ENCODE peak calls at places on chromosomes 2 and 18, in ten cellular contexts. I is dorsolateral prefrontal cortex, T is prostate gland, G is mesendoderm, R is colonic mucosa, J is kidney epithelial cell, F is mammary epithelial cell, E is sigmoid colon, M is BE2C, U is neuronal stem cell. B is an unnamed sample. For H3K27me3, the result is how much of the 10 kb centered on the place peaks cover.

GRCh38 chr18:69795785-69796184 is 151.9 kb downstream of the CD226 start:
- DNase-seq in I (no peak), T (no peak), G (peak), R (no peak), J (no peak), F (peak), E (no peak), M (peak), U (peak), B (peak)

GRCh38 chr2:233974530-233975071 is 57.4 kb downstream of the TRPM8 start:
- DNase-seq in I (peak), T (no peak), G (peak), R (no peak), J (peak), F (peak), E (no peak), M (peak), U (no peak), B (peak)

GRCh38 chr2:85996591-85996990 is 107.8 kb upstream of the ST3GAL5 start:
- DNase-seq in I (peak), T (no peak), G (peak), R (no peak), J (no peak), F (no peak), E (peak), M (no peak), U (peak), B (no peak)

GRCh38 chr2:120434487-120434886 is 88.6 kb downstream of the INHBB start:
- DNase-seq in I (no peak), T (no peak), G (no peak), R (no peak), J (no peak), F (no peak), E (peak), M (no peak), U (no peak), B (peak)

GRCh38 chr2:172066394-172066863 is 18.9 kb upstream of the DLX1 start:
- DNase-seq in I (no peak), T (no peak), G (no peak), R (no peak), J (no peak), F (no peak), E (no peak), M (no peak), U (no peak), B (no peak)

GRCh38 chr2:230643576-230644291 is 68.9 kb upstream of the CAB39 start:
- DNase-seq in I (no peak), T (no peak), G (no peak), R (no peak), J (no peak), F (no peak), E (peak), M (no peak), U (no peak), B (no peak)

GRCh38 chr2:85648619-85649018 is 19.4 kb downstream of the SFTPB start:
- DNase-seq in I (no peak), T (no peak), G (peak), R (no peak), J (no peak), F (no peak), E (no peak), M (peak), U (no peak), B (peak)

GRCh38 chr2:209472386-209472832 is 48.6 kb downstream of the MAP2 start:
- DNase-seq in I (no peak), T (no peak), G (no peak), R (no peak), J (no peak), F (peak), E (no peak), M (no peak), U (no peak), B (peak)

GRCh38 chr18:54843302-54843701 is 15.0 kb downstream of the RAB27B start:
- DNase-seq in I (no peak), T (no peak), G (no peak), R (no peak), J (no peak), F (no peak), E (no peak), M (no peak), U (no peak), B (peak)

GRCh38 chr2:171763602-171764001 is 76.3 kb downstream of the DYNC1I2 start:
- DNase-seq in I (no peak), T (no peak), G (no peak), R (no peak), J (no peak), F (peak), E (no peak), M (no peak), U (no peak), B (no peak)

GRCh38 chr18:67386028-67386427 is 130.5 kb downstream of the DSEL start:
- DNase-seq in I (no peak), T (no peak), G (no peak), R (no peak), J (no peak), F (peak), E (no peak), M (no peak), U (no peak), B (peak)

GRCh38 chr2:161134547-161135518 is 25.4 kb upstream of the TANK start:
- DNase-seq in I (no peak), T (peak), G (peak), R (peak), J (no peak), F (no peak), E (no peak), M (no peak), U (no peak), B (peak)

GRCh38 chr2:8479298-8479697 is 202.6 kb upstream of the ID2 start:
- DNase-seq in I (no peak), T (no peak), G (peak), R (peak), J (no peak), F (no peak), E (peak), M (peak), U (no peak), B (no peak)

GRCh38 chr2:149082781-149083180 is 44.3 kb downstream of the LYPD6B start:
- DNase-seq in I (no peak), T (no peak), G (no peak), R (no peak), J (no peak), F (no peak), E (no peak), M (no peak), U (no peak), B (no peak)

GRCh38 chr18:73791081-73791480 is 356.6 kb downstream of the FBXO15 start:
- DNase-seq in I (no peak), T (no peak), G (no peak), R (no peak), J (no peak), F (no peak), E (no peak), M (no peak), U (no peak), B (peak)

GRCh38 chr2:103808814-103809213 is 1045.1 kb upstream of the POU3F3 start:
- DNase-seq in I (no peak), T (no peak), G (no peak), R (no peak), J (no peak), F (no peak), E (no peak), M (no peak), U (no peak), B (no peak)

GRCh38 chr2:223618172-223619035 is 16.2 kb upstream of the SCG2 start:
- DNase-seq in I (no peak), T (no peak), G (peak), R (no peak), J (no peak), F (no peak), E (no peak), M (no peak), U (peak), B (no peak)

GRCh38 chr2:223612501-223612900 is 10.3 kb upstream of the SCG2 start:
- DNase-seq in I (no peak), T (no peak), G (no peak), R (no peak), J (no peak), F (no peak), E (no peak), M (no peak), U (no peak), B (no peak)

GRCh38 chr2:223611061-223611460 is 8.9 kb upstream of the SCG2 start:
- DNase-seq in I (no peak), T (no peak), G (no peak), R (no peak), J (no peak), F (no peak), E (no peak), M (no peak), U (no peak), B (no peak)

GRCh38 chr2:223614534-223614933 is 12.4 kb upstream of the SCG2 start:
- DNase-seq in I (no peak), T (no peak), G (no peak), R (no peak), J (no peak), F (no peak), E (no peak), M (no peak), U (no peak), B (no peak)

GRCh38 chr2:223613017-223613950 is 11.1 kb upstream of the SCG2 start:
- DNase-seq in I (peak), T (peak), G (peak), R (peak), J (peak), F (peak), E (peak), M (peak), U (no peak), B (peak)
- H3K4me3 ChIP-seq in I (peak), T (no peak), G (no peak), R (no peak), J (peak), F (peak), E (peak), M (peak), U (peak), B (peak)

DNA sequence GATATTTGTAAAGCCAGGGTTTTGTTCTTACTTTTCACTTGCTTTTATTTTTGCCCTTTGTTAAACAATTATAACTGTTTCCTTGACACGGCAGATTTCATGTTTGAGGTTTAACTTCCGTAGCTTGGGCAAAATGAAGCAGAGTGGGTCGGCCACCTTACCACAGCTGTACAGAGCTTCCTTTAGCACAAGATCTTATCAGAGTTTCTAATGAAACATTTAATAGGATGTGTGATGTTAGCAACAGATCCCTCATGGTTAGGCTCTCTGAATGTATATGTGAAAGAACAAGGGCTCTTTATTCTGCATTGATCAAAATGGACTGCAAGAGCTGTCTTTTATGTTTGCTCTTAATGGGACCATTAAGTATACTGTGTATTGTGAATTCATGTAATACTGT is 22.3 kb downstream of the RNF125 start:
- DNase-seq in I (no peak), T (no peak), G (no peak), R (no peak), J (no peak), F (peak), E (no peak), M (no peak), U (no peak), B (no peak)
- H3K27me3 ChIP-seq in I (under half), T (under half), G (under half), R (under half), J (under half), F (under half), E (under half), M (under half), U (under half), B (under half)

DNA sequence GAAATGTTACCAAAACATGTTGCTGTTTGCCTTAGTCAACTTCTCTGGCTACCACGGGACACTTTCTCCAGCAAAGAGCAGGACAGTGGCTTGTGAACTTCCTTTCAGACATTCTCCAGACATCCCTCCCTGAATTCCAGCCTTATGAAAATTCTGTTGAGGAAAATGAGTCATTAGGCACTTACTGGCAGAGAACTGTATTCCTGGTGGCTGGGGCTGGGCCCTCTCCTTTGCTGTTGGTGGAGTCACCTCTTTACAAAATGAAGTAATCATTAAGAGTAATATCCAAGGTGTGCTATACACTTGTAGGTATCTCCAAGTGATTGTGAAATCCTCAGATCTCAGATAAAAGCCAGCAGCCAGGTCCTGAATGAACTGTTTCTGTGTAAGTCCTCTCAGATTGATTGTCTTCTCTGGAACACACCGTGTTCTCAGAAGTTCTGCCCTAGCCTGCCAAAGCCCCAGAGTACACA is 1.4 kb upstream of the FAP start:
- DNase-seq in I (no peak), T (no peak), G (no peak), R (no peak), J (peak), F (peak), E (peak), M (no peak), U (no peak), B (peak)
- H3K4me3 ChIP-seq in I (no peak), T (no peak), G (no peak), R (no peak), J (no peak), F (peak), E (no peak), M (no peak), U (no peak), B (peak)

GRCh38 chr2:239523944-239524310 is 123.1 kb upstream of the HDAC4 start:
- DNase-seq in I (no peak), T (no peak), G (no peak), R (no peak), J (peak), F (no peak), E (no peak), M (no peak), U (no peak), B (no peak)
- H3K27me3 ChIP-seq in I (under half), T (under half), G (under half), R (under half), J (under half), F (under half), E (under half), M (under half), U (under half), B (under half)

DNA sequence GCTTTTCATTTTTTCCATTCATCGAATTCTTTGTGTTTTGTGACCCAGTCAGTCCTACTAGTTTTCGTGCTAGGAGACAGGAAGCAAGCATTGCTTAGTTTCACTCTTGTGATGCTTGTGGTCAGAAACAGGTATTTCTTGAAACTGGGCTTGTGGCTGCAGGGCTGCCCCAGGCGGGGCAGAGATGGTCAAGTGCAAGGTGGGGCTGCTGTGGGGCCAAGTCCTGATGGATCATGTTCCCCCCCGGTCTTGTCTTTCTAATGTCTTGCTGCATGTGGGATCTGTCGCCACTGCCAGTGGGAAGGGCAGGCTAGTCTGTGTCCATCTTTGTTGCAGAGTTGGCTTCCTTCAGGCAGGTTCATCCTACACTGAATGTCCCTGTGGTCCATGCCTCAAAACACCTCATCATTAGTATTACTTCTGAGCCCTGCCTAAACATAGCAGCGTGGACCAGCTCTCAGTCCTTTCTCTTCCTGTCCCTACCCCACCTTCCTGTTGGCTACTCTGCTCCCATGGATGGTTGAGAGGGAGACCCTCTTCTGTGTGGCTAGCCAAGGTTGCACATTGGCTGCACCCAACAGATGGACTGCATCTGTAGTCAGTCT is 38.7 kb downstream of the INPP4A start:
- DNase-seq in I (no peak), T (no peak), G (no peak), R (no peak), J (no peak), F (peak), E (peak), M (no peak), U (no peak), B (no peak)
- H3K4me3 ChIP-seq in I (no peak), T (no peak), G (no peak), R (no peak), J (no peak), F (no peak), E (no peak), M (no peak), U (no peak), B (no peak)